ENCODE peak calls at places on chromosomes 11 and 22, in six cellular contexts. F is chondrocyte; M is RWPE1; G is endothelial cell; N is stimulated activated CD4-positive, alpha-beta T cell treated with anti-CD3 and anti-CD28 coated beads, Interleukin-4, amount 100 ng/mL, for 48 hours; C is hippocampal formation. X is an unnamed sample.

GRCh38 chr22:21564411-21564810 is 3.1 kb upstream of the UBE2L3 start:
- DNase-seq in F (peak), M (no peak), G (no peak), N (no peak), C (no peak), X (no peak)

GRCh38 chr11:26730711-26731460 is 9.0 kb upstream of the SLC5A12 start:
- DNase-seq in F (no peak), M (peak), G (no peak), N (no peak), C (no peak), X (no peak)

GRCh38 chr22:38455530-38456271 is 702 bp upstream of the KCNJ4 start:
- DNase-seq in F (no peak), M (no peak), G (peak), N (no peak), C (no peak), X (no peak)

GRCh38 chr11:44622721-44623258 is 57.3 kb downstream of the CD82 start:
- DNase-seq in F (peak), M (no peak), G (no peak), N (no peak), C (no peak), X (peak)

GRCh38 chr11:77602385-77603105 is 12.8 kb downstream of the AQP11 start:
- DNase-seq in F (no peak), M (peak), G (no peak), N (no peak), C (no peak), X (no peak)

GRCh38 chr22:32050678-32051515 is 7.8 kb downstream of the SLC5A1 start:
- DNase-seq in F (no peak), M (peak), G (no peak), N (peak), C (no peak), X (peak)

GRCh38 chr11:131370901-131371790 is 731 bp downstream of the NTM start:
- DNase-seq in F (no peak), M (no peak), G (no peak), N (no peak), C (no peak), X (no peak)

GRCh38 chr22:32177221-32177765 is 18.2 kb upstream of the C22orf42 start:
- DNase-seq in F (no peak), M (no peak), G (no peak), N (no peak), C (no peak), X (no peak)

GRCh38 chr11:4026389-4026788 is 68.2 kb upstream of the RRM1 start:
- DNase-seq in F (no peak), M (no peak), G (no peak), N (no peak), C (no peak), X (no peak)

GRCh38 chr11:66064571-66064970 is 5.5 kb upstream of the PACS1 start:
- DNase-seq in F (no peak), M (no peak), G (no peak), N (no peak), C (no peak), X (no peak)

GRCh38 chr11:10605941-10606381 is 37.5 kb upstream of the LYVE1 start:
- DNase-seq in F (peak), M (no peak), G (peak), N (no peak), C (peak), X (no peak)

GRCh38 chr11:11992257-11992690 is 16.2 kb downstream of the DKK3 start:
- DNase-seq in F (no peak), M (peak), G (no peak), N (no peak), C (no peak), X (no peak)

GRCh38 chr11:118746988-118747585 is 43.9 kb downstream of the DDX6 start:
- DNase-seq in F (no peak), M (no peak), G (no peak), N (no peak), C (no peak), X (no peak)

GRCh38 chr11:67451658-67451976 is 912 bp downstream of the GPR152 start:
- DNase-seq in F (peak), M (no peak), G (no peak), N (no peak), C (no peak), X (no peak)

GRCh38 chr11:75969626-75970308 is 154.8 kb downstream of the UVRAG start:
- DNase-seq in F (no peak), M (no peak), G (no peak), N (no peak), C (no peak), X (no peak)

GRCh38 chr11:70381872-70382842 is 16.2 kb upstream of the CTTN start:
- DNase-seq in F (peak), M (no peak), G (no peak), N (no peak), C (no peak), X (no peak)

GRCh38 chr22:22201185-22201924 is 43.2 kb upstream of the VPREB1 start:
- DNase-seq in F (no peak), M (peak), G (peak), N (no peak), C (no peak), X (peak)

GRCh38 chr22:45484742-45485141 is 17.9 kb upstream of the FBLN1 start:
- DNase-seq in F (no peak), M (no peak), G (no peak), N (no peak), C (no peak), X (no peak)